ENCODE peak calls at places on chromosomes 13 and 19, in five cellular contexts. L is epithelial cell of proximal tubule, J is astrocyte of the cerebellum, O is activated B cell treated with CpG ODN at 0.5 μM for 24 hours, B is WERI-Rb-1. Y is an unnamed sample.

GRCh38 chr13:35474551-35474950 is 1.9 kb downstream of the MAB21L1 start:
- DNase-seq in L (no peak), J (no peak), O (no peak), B (no peak), Y (no peak)

GRCh38 chr13:109672545-109672944 is 113.8 kb downstream of the IRS2 start:
- DNase-seq in L (no peak), J (no peak), O (no peak), B (no peak), Y (no peak)

GRCh38 chr13:98626298-98626940 is 49.5 kb upstream of the STK24 start:
- DNase-seq in L (no peak), J (no peak), O (no peak), B (no peak), Y (no peak)

GRCh38 chr13:37835392-37835791 is 34.2 kb downstream of the TRPC4 start:
- DNase-seq in L (no peak), J (no peak), O (no peak), B (no peak), Y (no peak)

GRCh38 chr19:1837625-1838105 is 10.6 kb downstream of the REXO1 start:
- DNase-seq in L (no peak), J (no peak), O (peak; percentile 67), B (peak; percentile 79), Y (peak; percentile 54)

GRCh38 chr13:48304132-48304876 is 753 bp downstream of the RB1 start:
- DNase-seq in L (no peak), J (peak; percentile 27), O (peak; percentile 59), B (no peak), Y (peak; percentile 6)

GRCh38 chr13:107209811-107210210 is 641.9 kb upstream of the ARGLU1 start:
- DNase-seq in L (no peak), J (no peak), O (no peak), B (no peak), Y (no peak)

GRCh38 chr13:100495455-100495854 is 93.1 kb downstream of the GGACT start:
- DNase-seq in L (no peak), J (no peak), O (no peak), B (no peak), Y (no peak)

GRCh38 chr13:86870388-86870966 is 800.7 kb upstream of the SLITRK5 start:
- DNase-seq in L (no peak), J (no peak), O (no peak), B (no peak), Y (peak; percentile 0)

GRCh38 chr19:12064266-12065099 is at the start of gene ZNF844:
- DNase-seq in L (no peak), J (peak; percentile 42), O (peak; percentile 81), B (peak; percentile 96), Y (no peak)

GRCh38 chr13:32731576-32731975 is 145.3 kb downstream of the PDS5B start:
- DNase-seq in L (no peak), J (no peak), O (no peak), B (no peak), Y (no peak)

GRCh38 chr13:73406454-73406853 is 347.6 kb downstream of the KLF5 start:
- DNase-seq in L (no peak), J (no peak), O (no peak), B (no peak), Y (no peak)

GRCh38 chr19:9431475-9431874 is 3.9 kb downstream of the ZNF266 start:
- DNase-seq in L (no peak), J (no peak), O (no peak), B (peak; percentile 70), Y (no peak)

GRCh38 chr19:33370783-33371182 is 2.7 kb upstream of the CEBPG start:
- DNase-seq in L (no peak), J (no peak), O (no peak), B (no peak), Y (no peak)

GRCh38 chr13:76991796-76992547 is at the start of gene CLN5:
- DNase-seq in L (peak; percentile 27), J (peak; percentile 60), O (peak; percentile 93), B (peak; percentile 87), Y (peak; percentile 75)

GRCh38 chr13:80359459-80360297 is 18.8 kb upstream of the SPRY2 start:
- DNase-seq in L (no peak), J (no peak), O (no peak), B (no peak), Y (no peak)

GRCh38 chr13:93680329-93680728 is 453.7 kb downstream of the GPC6 start:
- DNase-seq in L (no peak), J (no peak), O (no peak), B (no peak), Y (no peak)

GRCh38 chr13:72726721-72727416 is 560 bp downstream of the MZT1 start:
- DNase-seq in L (no peak), J (no peak), O (no peak), B (peak; percentile 66), Y (peak; percentile 10)

GRCh38 chr19:51186323-51186722 is 38.6 kb upstream of the CD33 start:
- DNase-seq in L (no peak), J (no peak), O (no peak), B (no peak), Y (no peak)

GRCh38 chr13:39565036-39565949 is 37.7 kb downstream of the LHFPL6 start:
- DNase-seq in L (peak; percentile 92), J (peak; percentile 89), O (no peak), B (no peak), Y (peak; percentile 30)

GRCh38 chr19:30066781-30067759 is 125.0 kb downstream of the URI1 start:
- DNase-seq in L (no peak), J (no peak), O (no peak), B (peak; percentile 2), Y (no peak)

GRCh38 chr19:44585371-44586141 is 27.8 kb upstream of the IGSF23 start:
- DNase-seq in L (no peak), J (no peak), O (no peak), B (no peak), Y (no peak)

GRCh38 chr19:44590245-44591059 is 22.9 kb upstream of the IGSF23 start:
- DNase-seq in L (no peak), J (no peak), O (no peak), B (no peak), Y (no peak)

GRCh38 chr19:44592451-44592890 is 20.9 kb upstream of the IGSF23 start:
- DNase-seq in L (no peak), J (no peak), O (no peak), B (no peak), Y (peak; percentile 62)

GRCh38 chr19:44588753-44589112 is 24.6 kb upstream of the IGSF23 start:
- DNase-seq in L (peak; percentile 56), J (no peak), O (no peak), B (no peak), Y (no peak)

DNA sequence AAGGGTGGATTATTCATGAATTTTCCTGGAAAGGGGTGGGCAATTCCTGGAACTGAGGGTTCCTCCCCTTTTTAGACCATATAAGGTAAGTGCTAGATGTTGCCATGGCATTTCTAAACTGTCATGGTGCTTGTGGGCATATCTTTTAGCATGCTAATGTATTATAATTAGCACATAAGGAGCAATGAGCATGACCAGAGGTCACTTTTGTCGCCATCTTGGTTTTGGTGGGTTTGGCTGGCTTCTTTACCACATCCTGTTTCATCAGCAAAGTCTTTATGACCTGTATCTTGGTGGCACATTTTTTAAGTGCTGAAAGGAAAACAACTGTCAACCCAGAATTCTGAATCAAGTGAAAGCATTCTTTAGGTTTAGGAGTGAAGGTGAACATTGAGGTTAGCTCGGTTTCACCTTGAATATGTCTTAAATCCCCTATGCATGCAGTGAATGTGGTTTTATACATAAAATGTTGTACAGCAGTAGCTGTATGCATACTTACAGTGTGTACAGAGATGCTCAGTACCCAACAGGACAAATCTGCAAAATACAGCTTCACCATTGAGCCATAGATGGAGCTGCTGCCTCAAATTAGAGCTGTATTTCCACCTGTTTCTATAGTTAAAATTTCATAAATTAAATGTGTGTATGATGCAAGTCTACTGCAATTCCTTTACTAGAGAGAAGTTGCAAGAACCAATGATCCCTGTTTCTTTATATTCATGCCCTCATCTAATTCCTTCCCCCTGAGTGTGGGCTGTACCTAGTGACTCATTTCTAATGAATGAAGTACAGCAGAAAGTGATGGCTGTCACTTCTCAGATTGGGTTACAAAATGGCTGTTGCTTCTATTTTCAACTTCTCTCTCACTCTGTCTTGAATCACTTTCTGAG is 25.3 kb upstream of the IGSF23 start:
- DNase-seq in L (peak; percentile 91), J (peak; percentile 96), O (no peak), B (no peak), Y (peak; percentile 81)
- TF ChIP-seq CTCF in L (peak; percentile 41), J (peak; percentile 43), O (no peak), B (no peak), Y (peak; percentile 19)

GRCh38 chr19:533485-534058 is 2.0 kb downstream of the CDC34 start:
- DNase-seq in L (no peak), J (no peak), O (no peak), B (peak; percentile 75), Y (no peak)

GRCh38 chr19:534088-534487 is 2.5 kb downstream of the CDC34 start:
- DNase-seq in L (no peak), J (no peak), O (no peak), B (no peak), Y (no peak)

GRCh38 chr19:531009-531752 is 379 bp upstream of the CDC34 start:
- DNase-seq in L (no peak), J (no peak), O (peak; percentile 99), B (peak; percentile 94), Y (peak; percentile 89)

GRCh38 chr19:531753-532571 is at the start of gene CDC34:
- DNase-seq in L (no peak), J (no peak), O (no peak), B (no peak), Y (no peak)

DNA sequence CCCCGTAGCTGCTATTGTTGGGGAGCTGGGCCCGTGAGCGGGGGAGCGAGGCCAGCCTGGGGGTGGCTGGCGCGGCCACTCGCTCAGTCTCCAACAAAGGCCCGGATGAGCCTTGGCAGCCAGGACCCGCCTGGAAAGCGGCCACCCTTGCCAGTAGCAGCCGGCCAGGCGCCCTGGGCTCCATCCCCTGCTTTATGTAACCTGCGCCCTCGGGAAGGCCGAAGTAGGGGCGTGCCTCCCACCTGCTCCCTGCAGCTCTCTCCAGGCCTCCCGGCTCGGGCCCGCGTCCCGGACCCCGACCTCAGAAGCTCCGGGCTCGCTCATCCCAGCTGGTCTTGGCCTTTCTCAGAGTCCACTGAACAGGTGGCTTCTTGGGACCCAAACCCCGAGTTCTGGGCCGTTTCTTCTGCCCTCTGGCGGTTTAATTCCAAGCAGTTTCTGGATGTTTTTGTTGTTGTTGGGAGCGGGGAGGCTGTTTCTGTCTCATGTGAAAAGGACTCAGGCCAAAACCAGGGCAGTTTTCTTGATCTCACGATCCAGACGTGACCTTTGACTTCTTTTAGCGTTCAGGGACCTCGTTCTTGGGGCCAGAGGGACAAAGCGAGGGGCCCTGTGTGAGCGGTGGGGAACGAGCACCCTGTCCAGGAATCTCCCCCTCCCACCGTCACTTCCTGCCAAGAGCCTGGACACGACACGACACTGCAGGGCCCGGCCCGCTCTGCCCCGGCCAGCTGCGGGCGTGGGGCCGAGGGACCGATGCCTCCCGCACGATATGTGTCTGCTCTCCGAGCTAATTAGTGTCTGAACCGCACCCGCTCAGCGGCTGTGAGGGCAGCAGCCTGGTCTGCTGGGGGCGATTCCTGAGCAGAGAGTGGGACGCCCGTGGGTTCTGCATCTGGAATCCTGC is 1.3 kb downstream of the CDC34 start:
- DNase-seq in L (no peak), J (peak; percentile 39), O (no peak), B (peak; percentile 72), Y (peak; percentile 48)
- TF ChIP-seq CTCF in L (peak; percentile 62), J (peak; percentile 64), O (no peak), B (peak; percentile 59), Y (peak; percentile 18)

DNA sequence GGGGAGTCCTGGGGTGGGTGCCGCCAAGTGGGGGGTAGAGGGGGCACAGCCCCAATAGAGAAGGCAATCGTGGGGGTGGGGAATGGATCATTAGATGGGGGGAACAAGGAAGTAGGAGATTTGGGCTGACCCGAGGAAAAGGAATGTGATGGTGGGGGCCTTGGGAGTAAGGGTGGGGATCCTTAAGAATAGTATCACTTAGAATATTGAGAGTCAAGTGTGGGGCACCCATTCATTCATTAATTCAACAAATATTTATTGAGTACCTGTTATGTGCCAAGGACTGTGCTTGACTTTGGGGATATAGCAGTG is 641 bp downstream of the PPP5C start:
- DNase-seq in L (no peak), J (no peak), O (no peak), B (no peak), Y (no peak)
- TF ChIP-seq CTCF in L (no peak), J (no peak), O (no peak), B (no peak), Y (no peak)

GRCh38 chr19:16588824-16589577 is 16.8 kb upstream of the SLC35E1 start:
- DNase-seq in L (no peak), J (no peak), O (no peak), B (no peak), Y (no peak)
- TF ChIP-seq CTCF in L (no peak), J (no peak), O (no peak), B (no peak), Y (no peak)